ENCODE peak calls at places on chromosome 6, in five cellular contexts. O is Karpas-422, R is neural progenitor cell, C is epithelial cell of prostate, N is brain microvascular endothelial cell. L is an unnamed sample.

GRCh38 chr6:52155791-52156576 is 30.2 kb upstream of the IL17A start:
- DNase-seq in O (no peak), R (no peak), C (no peak), N (no peak), L (no peak)

GRCh38 chr6:43917878-43918382 is 147.9 kb downstream of the VEGFA start:
- DNase-seq in O (no peak), R (no peak), C (no peak), N (peak), L (no peak)

GRCh38 chr6:105932440-105932839 is 153.7 kb upstream of the PRDM1 start:
- DNase-seq in O (no peak), R (no peak), C (no peak), N (no peak), L (no peak)

GRCh38 chr6:66993272-66993671 is 1286.2 kb upstream of the EYS start:
- DNase-seq in O (peak), R (no peak), C (no peak), N (no peak), L (no peak)

GRCh38 chr6:112539355-112539754 is 192.2 kb downstream of the RFPL4B start:
- DNase-seq in O (no peak), R (no peak), C (no peak), N (no peak), L (no peak)

GRCh38 chr6:135535989-135536414 is 38.5 kb upstream of the AHI1 start:
- DNase-seq in O (peak), R (peak), C (no peak), N (peak), L (no peak)

GRCh38 chr6:71721642-71722041 is 164.7 kb upstream of the RIMS1 start:
- DNase-seq in O (no peak), R (no peak), C (no peak), N (peak), L (no peak)

GRCh38 chr6:70369332-70369950 is 43.9 kb upstream of the FAM135A start:
- DNase-seq in O (peak), R (peak), C (peak), N (peak), L (peak)

GRCh38 chr6:26125015-26125690 is 37.9 kb downstream of the HFE start:
- DNase-seq in O (no peak), R (peak), C (no peak), N (peak), L (no peak)

GRCh38 chr6:123901441-123901840 is 97.8 kb downstream of the NKAIN2 start:
- DNase-seq in O (no peak), R (no peak), C (no peak), N (no peak), L (no peak)

GRCh38 chr6:43181942-43182860 is at the start of gene CUL9:
- DNase-seq in O (peak), R (peak), C (no peak), N (peak), L (peak)

GRCh38 chr6:108671790-108672189 is 111.1 kb downstream of the FOXO3 start:
- DNase-seq in O (no peak), R (no peak), C (no peak), N (no peak), L (no peak)

GRCh38 chr6:166253277-166254229 is 54.6 kb downstream of the PRR18 start:
- DNase-seq in O (no peak), R (peak), C (no peak), N (no peak), L (peak)

GRCh38 chr6:17987576-17988421 is at the start of gene KIF13A:
- DNase-seq in O (peak), R (peak), C (no peak), N (peak), L (no peak)

GRCh38 chr6:45156075-45156474 is 172.1 kb upstream of the RUNX2 start:
- DNase-seq in O (no peak), R (no peak), C (no peak), N (no peak), L (no peak)

GRCh38 chr6:46323312-46323965 is 152.7 kb upstream of the ENPP5 start:
- DNase-seq in O (no peak), R (no peak), C (peak), N (peak), L (no peak)

GRCh38 chr6:16762265-16762546 is 946 bp upstream of the ATXN1 start:
- DNase-seq in O (peak), R (no peak), C (no peak), N (no peak), L (no peak)

GRCh38 chr6:6788394-6789020 is 200.0 kb downstream of the LY86 start:
- DNase-seq in O (peak), R (peak), C (no peak), N (no peak), L (no peak)

GRCh38 chr6:152233547-152234320 is 403.4 kb downstream of the SYNE1 start:
- DNase-seq in O (no peak), R (no peak), C (no peak), N (no peak), L (peak)

GRCh38 chr6:114419175-114419574 is 76.4 kb upstream of the HS3ST5 start:
- DNase-seq in O (no peak), R (no peak), C (no peak), N (no peak), L (no peak)

GRCh38 chr6:156242206-156242605 is 535.0 kb upstream of the ARID1B start:
- DNase-seq in O (no peak), R (no peak), C (no peak), N (no peak), L (no peak)

GRCh38 chr6:78465042-78465634 is 402.2 kb upstream of the IRAK1BP1 start:
- DNase-seq in O (no peak), R (no peak), C (no peak), N (no peak), L (no peak)

GRCh38 chr6:37244430-37245310 is 12.9 kb upstream of the TBC1D22B start:
- DNase-seq in O (no peak), R (no peak), C (peak), N (peak), L (no peak)

GRCh38 chr6:37242429-37243052 is 15.0 kb upstream of the TBC1D22B start:
- DNase-seq in O (no peak), R (no peak), C (peak), N (peak), L (no peak)

GRCh38 chr6:37243131-37243815 is 14.3 kb upstream of the TBC1D22B start:
- DNase-seq in O (no peak), R (no peak), C (no peak), N (no peak), L (no peak)

GRCh38 chr6:37242042-37242428 is 15.5 kb upstream of the TBC1D22B start:
- DNase-seq in O (no peak), R (no peak), C (no peak), N (no peak), L (no peak)

DNA sequence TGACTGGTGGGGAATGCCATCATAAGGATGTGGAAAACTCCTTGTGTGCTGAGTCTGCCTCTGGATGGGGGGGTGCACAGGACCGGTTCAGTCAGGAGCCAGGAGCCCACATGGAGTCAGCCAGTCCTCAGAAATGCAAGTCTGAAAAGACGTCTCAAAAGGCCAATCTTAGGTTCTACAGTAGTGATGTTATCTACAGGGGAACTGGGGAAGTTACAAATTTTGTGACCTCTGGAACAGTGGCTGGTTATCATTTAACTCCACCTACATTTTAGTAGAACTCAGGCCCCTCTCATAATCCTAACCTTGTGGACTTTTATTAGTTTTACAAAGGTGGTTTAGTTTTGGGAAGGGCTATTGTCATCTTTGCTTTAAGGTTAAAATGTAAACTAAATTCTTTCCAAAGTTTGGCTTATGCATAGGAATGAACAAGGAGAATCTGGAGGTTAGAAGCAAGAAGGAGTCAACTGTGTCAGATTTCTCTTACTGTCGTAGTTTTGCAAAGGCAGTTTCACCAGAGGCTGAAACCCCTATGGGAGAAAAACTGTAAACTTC is 13.7 kb upstream of the TBC1D22B start:
- DNase-seq in O (no peak), R (no peak), C (no peak), N (no peak), L (no peak)
- H3K27ac ChIP-seq in O (no peak), R (no peak), C (peak), N (peak), L (no peak)

GRCh38 chr6:13351271-13351670 is 22.9 kb upstream of the TBC1D7 start:
- DNase-seq in O (no peak), R (peak), C (no peak), N (no peak), L (no peak)
- H3K27ac ChIP-seq in O (no peak), R (peak), C (no peak), N (no peak), L (no peak)

DNA sequence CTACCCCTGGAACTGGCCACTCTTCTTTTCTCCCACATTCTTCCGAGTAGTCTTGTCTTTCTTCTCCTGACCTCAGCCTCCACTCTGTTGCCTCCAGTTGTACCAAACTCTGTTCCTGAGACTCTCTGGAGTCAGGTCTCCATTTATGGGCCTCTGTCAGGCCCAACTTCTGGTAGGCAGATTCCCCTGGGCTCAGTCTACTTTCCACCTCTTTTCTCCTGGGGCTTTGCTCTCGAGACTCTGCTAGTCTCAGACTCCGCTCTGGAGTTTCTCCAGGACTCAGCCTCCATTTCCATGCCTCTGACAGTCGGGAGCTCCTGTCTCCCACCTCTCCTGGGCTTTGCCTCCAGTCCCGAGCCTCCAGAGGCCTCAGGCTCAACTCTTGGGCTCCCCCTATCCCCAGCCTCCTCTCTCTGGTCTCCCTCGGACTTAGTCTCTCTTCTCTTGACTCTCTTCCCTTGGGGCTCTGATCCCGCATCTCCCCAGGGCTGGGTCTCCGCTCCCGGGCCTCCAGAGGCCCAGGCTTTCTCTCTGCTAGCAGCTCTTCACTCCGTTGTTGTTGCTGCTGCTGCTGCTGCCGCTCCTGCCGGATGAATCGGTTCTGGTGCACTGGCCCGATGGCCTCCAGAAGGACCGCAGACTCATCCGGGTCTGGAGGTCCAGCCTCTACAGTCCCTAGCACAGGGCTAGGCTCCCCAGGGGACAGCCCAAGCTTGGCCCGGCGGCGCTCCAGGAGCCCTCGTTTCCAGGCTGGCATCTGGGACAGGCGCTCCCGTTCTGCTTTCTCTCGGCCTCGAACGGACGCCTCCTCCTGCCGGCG is 1.1 kb downstream of the PPP1R18 start:
- DNase-seq in O (peak), R (no peak), C (no peak), N (no peak), L (no peak)
- H3K27ac ChIP-seq in O (peak), R (no peak), C (peak), N (peak), L (peak)

DNA sequence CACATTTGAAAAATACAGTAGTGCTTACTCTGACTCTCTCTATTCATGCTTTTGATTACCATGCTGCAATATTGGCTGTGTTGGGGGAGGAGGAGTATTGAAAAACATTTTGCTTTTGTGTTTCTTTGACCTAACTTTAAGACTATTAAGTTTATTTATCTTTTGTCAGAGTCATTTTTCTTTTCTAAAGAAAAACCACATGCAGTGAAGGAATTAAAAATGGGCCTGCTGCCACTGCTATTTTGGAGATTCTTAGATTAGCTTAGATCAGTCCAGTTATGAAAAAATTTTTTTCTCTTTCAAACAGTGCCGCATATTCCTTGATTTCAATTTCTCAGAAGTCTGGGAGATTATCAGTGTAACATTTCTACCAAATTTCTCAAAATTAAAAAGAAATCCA is 36.1 kb downstream of the BCKDHB start:
- DNase-seq in O (no peak), R (no peak), C (no peak), N (no peak), L (no peak)
- H3K27ac ChIP-seq in O (no peak), R (no peak), C (no peak), N (no peak), L (no peak)

L was measured in CD4-positive, alpha-beta T cell.